ENCODE peak calls at places on chromosomes 16 and 17, in seven cellular contexts. B is adrenal gland; J is heart right ventricle; T is colonic mucosa; M is AG09319; V is CD4-positive, alpha-beta T cell; X is sigmoid colon. P is an unnamed sample.

GRCh38 chr17:76134911-76135809 is 5.9 kb downstream of the FOXJ1 start:
- DNase-seq in B (no peak), J (no peak), T (no peak), M (no peak), V (no peak), X (no peak), P (no peak)

GRCh38 chr17:13001991-13002615 is 15.7 kb downstream of the ELAC2 start:
- DNase-seq in B (no peak), J (no peak), T (no peak), M (no peak), V (no peak), X (peak), P (no peak)

GRCh38 chr16:10509534-10510025 is 70.8 kb downstream of the EMP2 start:
- DNase-seq in B (peak), J (peak), T (peak), M (peak), V (peak), X (peak), P (peak)

GRCh38 chr17:3513305-3514035 is 37.7 kb downstream of the ASPA start:
- DNase-seq in B (no peak), J (no peak), T (no peak), M (no peak), V (no peak), X (peak), P (no peak)

GRCh38 chr17:74123350-74123749 is 80.1 kb upstream of the RPL38 start:
- DNase-seq in B (no peak), J (no peak), T (no peak), M (no peak), V (no peak), X (no peak), P (peak)

GRCh38 chr16:27319257-27319965 is 5.6 kb downstream of the IL4R start:
- DNase-seq in B (peak), J (no peak), T (peak), M (no peak), V (no peak), X (peak), P (no peak)

GRCh38 chr17:4510615-4510941 is 11.9 kb downstream of the SPNS2 start:
- DNase-seq in B (no peak), J (no peak), T (no peak), M (no peak), V (no peak), X (peak), P (no peak)

GRCh38 chr16:3769013-3769412 is 51.7 kb upstream of the TRAP1 start:
- DNase-seq in B (no peak), J (no peak), T (no peak), M (no peak), V (peak), X (no peak), P (no peak)

GRCh38 chr16:3283525-3284447 is 495 bp downstream of the ZNF263 start:
- DNase-seq in B (no peak), J (no peak), T (no peak), M (no peak), V (no peak), X (peak), P (no peak)

GRCh38 chr16:15398618-15399316 is 3.2 kb downstream of the MPV17L start:
- DNase-seq in B (no peak), J (no peak), T (no peak), M (no peak), V (no peak), X (no peak), P (no peak)

GRCh38 chr17:8436169-8436932 is 667 bp downstream of the NDEL1 start:
- DNase-seq in B (peak), J (peak), T (peak), M (peak), V (peak), X (peak), P (peak)

GRCh38 chr17:78131172-78132085 is 858 bp downstream of the TMC8 start:
- DNase-seq in B (no peak), J (no peak), T (no peak), M (no peak), V (peak), X (no peak), P (no peak)

GRCh38 chr17:41537990-41538389 is 9.9 kb upstream of the KRT19 start:
- DNase-seq in B (no peak), J (no peak), T (no peak), M (no peak), V (no peak), X (no peak), P (no peak)

GRCh38 chr17:2705263-2705662 is 6.3 kb downstream of the CLUH start:
- DNase-seq in B (peak), J (no peak), T (no peak), M (no peak), V (no peak), X (peak), P (peak)

GRCh38 chr17:79513805-79514535 is 96.9 kb downstream of the RBFOX3 start:
- DNase-seq in B (no peak), J (no peak), T (no peak), M (no peak), V (no peak), X (no peak), P (no peak)

GRCh38 chr17:66714046-66715023 is 120.6 kb upstream of the CACNG5 start:
- DNase-seq in B (no peak), J (no peak), T (no peak), M (no peak), V (no peak), X (no peak), P (no peak)

GRCh38 chr17:36920032-36921000 is 17.0 kb upstream of the LHX1 start:
- DNase-seq in B (no peak), J (no peak), T (no peak), M (no peak), V (no peak), X (no peak), P (no peak)

GRCh38 chr16:68005786-68006286 is 6.6 kb upstream of the DPEP2 start:
- DNase-seq in B (no peak), J (peak), T (no peak), M (no peak), V (peak), X (no peak), P (no peak)

GRCh38 chr16:23682181-23682580 is 3.5 kb downstream of the PLK1 start:
- DNase-seq in B (no peak), J (no peak), T (no peak), M (no peak), V (no peak), X (no peak), P (no peak)

GRCh38 chr16:67862623-67863583 is 9.9 kb upstream of the EDC4 start:
- DNase-seq in B (peak), J (peak), T (no peak), M (no peak), V (no peak), X (peak), P (peak)

GRCh38 chr16:88688013-88688778 is 1.9 kb upstream of the SNAI3 start:
- DNase-seq in B (no peak), J (no peak), T (peak), M (no peak), V (no peak), X (no peak), P (no peak)

GRCh38 chr17:65553646-65554567 is 7.5 kb downstream of the AXIN2 start:
- DNase-seq in B (no peak), J (no peak), T (peak), M (no peak), V (no peak), X (no peak), P (no peak)

GRCh38 chr16:51734220-51734619 is 583.1 kb upstream of the SALL1 start:
- DNase-seq in B (no peak), J (no peak), T (no peak), M (no peak), V (no peak), X (no peak), P (no peak)

GRCh38 chr17:80227666-80228065 is 7.4 kb downstream of the SLC26A11 start:
- DNase-seq in B (peak), J (no peak), T (no peak), M (no peak), V (no peak), X (no peak), P (no peak)

GRCh38 chr17:5955764-5956163 is 114.4 kb upstream of the WSCD1 start:
- DNase-seq in B (no peak), J (no peak), T (no peak), M (no peak), V (no peak), X (no peak), P (no peak)

GRCh38 chr16:2786061-2786825 is 1.1 kb downstream of the PRSS33 start:
- DNase-seq in B (no peak), J (no peak), T (no peak), M (no peak), V (peak), X (peak), P (no peak)

GRCh38 chr16:21186326-21186691 is 25.1 kb downstream of the ZP2 start:
- DNase-seq in B (no peak), J (no peak), T (no peak), M (no peak), V (no peak), X (no peak), P (no peak)

DNA sequence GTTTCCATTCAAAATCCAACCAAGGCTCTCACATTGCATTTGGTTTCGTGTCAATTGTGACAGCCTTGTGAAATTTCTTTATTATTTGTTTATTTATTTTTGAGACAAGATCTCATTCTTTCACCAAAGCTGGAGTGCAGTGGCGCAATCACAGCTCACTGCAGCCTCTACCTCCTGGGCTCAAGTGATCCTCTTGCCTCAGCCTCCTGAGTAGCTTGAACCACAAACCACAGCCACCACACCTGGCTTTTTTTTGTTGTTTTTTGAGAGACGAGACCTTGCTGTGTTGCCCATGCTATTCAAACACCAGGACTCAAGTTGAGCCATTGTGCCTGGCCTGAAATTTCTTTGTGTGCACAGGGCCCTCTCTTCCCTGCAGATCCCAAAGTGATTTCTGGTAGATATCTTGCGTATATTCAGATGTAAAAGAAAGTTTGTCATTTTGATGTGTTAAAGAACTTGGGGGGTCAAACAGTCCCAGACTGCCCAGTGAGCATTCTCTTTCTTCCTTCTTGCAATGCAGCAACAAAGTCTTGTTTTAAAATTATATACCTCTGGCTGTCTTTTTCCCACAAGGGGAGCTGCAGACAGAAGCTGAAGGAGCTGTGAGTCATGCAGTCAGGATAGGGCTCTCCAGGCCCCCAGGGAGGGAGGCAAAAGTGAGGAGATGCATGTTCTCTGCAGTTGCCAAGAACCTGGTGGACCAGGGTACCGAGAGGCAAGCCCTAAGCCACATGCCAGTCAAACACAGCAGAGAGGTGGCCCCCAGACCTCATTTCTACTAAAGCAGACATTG is 15.5 kb upstream of the USP22 start:
- DNase-seq in B (no peak), J (no peak), T (no peak), M (no peak), V (no peak), X (no peak), P (peak)
- TF ChIP-seq CTCF in B (no peak), J (no peak), T (no peak), M (no peak), V (no peak), X (no peak), P (peak)

GRCh38 chr16:75591001-75591852 is 25.0 kb downstream of the GABARAPL2 start:
- DNase-seq in B (no peak), J (peak), T (peak), M (peak), V (no peak), X (peak), P (peak)
- TF ChIP-seq CTCF in B (no peak), J (peak), T (no peak), M (peak), V (no peak), X (no peak), P (peak)

DNA sequence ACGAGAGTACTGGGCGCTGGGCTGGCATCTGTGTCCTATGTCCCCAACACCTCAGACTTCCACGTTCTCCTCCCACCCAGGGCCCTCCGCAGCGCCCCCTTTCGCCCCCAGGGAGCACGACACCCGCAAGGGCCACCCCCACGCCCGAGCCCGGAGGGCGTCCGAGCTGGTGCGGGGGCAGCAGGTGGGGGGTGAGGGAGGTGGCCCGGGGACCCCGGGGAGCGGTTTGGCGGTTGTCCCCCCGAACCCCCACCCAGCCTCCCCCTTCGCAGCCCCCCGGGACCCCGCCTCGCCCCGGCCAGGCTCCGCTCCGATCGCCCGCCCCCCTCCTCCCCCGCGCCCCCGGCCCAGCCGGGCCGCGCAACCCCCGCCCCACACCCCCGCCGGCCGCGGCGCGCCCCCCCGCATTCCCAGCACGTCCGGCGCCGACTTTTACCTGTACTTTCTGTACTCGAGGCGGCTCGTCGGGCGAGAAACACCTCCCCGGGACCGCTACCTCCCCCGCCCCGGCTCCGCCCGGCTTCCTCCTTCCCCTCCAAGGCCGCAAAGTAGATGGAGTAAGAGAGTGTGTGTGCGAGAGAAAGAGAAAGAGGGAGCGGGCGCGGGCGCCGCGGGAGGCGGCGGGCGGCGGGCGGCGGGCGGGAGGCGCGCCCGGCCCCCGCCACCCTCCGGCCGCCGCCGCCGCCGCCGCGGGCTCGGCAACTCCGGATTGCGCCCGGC is 897 bp downstream of the CDYL2 start:
- DNase-seq in B (peak), J (no peak), T (peak), M (no peak), V (peak), X (no peak), P (no peak)
- TF ChIP-seq CTCF in B (peak), J (peak), T (peak), M (peak), V (peak), X (no peak), P (peak)

GRCh38 chr17:63024716-63025115 is 58.7 kb downstream of the TANC2 start:
- DNase-seq in B (no peak), J (no peak), T (no peak), M (no peak), V (no peak), X (no peak), P (peak)

GRCh38 chr17:63024201-63024600 is 58.2 kb downstream of the TANC2 start:
- DNase-seq in B (no peak), J (no peak), T (no peak), M (no peak), V (no peak), X (no peak), P (no peak)

GRCh38 chr17:63019138-63019873 is 53.3 kb downstream of the TANC2 start:
- DNase-seq in B (no peak), J (no peak), T (no peak), M (no peak), V (no peak), X (no peak), P (no peak)

GRCh38 chr17:63022567-63022966 is 56.5 kb downstream of the TANC2 start:
- DNase-seq in B (no peak), J (no peak), T (no peak), M (no peak), V (no peak), X (no peak), P (no peak)

DNA sequence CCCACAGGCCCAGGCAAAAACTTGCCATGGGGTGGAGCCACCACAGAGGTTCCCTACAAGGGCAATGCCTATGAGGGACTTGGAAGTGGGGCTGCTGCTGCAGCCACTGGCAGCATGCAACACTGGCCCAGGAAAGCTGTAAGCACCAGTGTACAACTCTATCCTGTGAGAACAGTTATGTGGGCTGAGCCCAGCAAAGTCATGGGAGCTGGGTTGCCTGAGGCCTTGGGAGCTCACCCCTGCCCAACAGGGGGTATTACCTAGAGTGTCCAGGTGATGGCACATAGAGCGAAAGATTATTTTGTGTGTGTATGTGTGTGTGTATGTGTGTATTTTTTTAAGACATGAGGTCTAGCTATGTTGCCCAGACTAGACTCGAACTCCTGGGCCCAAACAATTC is 57.0 kb downstream of the TANC2 start:
- DNase-seq in B (no peak), J (no peak), T (no peak), M (no peak), V (no peak), X (no peak), P (no peak)
- TF ChIP-seq CTCF in B (no peak), J (no peak), T (no peak), M (no peak), V (no peak), X (no peak), P (no peak)

GRCh38 chr16:5015351-5015750 is 18.4 kb downstream of the NAGPA start:
- DNase-seq in B (no peak), J (no peak), T (no peak), M (no peak), V (no peak), X (no peak), P (no peak)
- TF ChIP-seq CTCF in B (no peak), J (no peak), T (no peak), M (no peak), V (no peak), X (no peak), P (no peak)

DNA sequence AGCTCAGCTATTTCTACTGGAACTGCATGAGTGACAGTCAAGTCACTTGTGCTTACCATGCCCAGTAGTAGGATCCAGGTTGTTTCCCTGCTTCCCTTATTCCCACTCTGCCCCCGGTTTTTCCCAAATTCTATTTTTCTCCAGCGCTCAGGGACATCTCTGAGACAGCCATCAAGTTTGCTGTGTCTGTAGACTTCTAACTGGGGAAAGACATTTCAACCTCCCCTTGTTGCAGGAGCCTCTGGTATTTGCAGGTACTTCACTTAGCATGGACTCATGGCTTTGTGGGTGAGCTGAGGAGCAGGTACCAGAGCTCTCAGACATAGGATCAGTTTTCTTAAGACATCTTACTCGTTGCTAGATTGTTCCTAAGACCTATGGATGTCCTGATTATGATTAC is 801.6 kb upstream of the RBFOX1 start:
- DNase-seq in B (no peak), J (no peak), T (no peak), M (no peak), V (no peak), X (no peak), P (no peak)
- TF ChIP-seq CTCF in B (no peak), J (no peak), T (no peak), M (no peak), V (no peak), X (no peak), P (no peak)

GRCh38 chr16:59195242-59195641 is 461.1 kb upstream of the GOT2 start:
- DNase-seq in B (no peak), J (no peak), T (no peak), M (no peak), V (no peak), X (no peak), P (no peak)
- TF ChIP-seq CTCF in B (no peak), J (no peak), T (no peak), M (no peak), V (no peak), X (no peak), P (no peak)

DNA sequence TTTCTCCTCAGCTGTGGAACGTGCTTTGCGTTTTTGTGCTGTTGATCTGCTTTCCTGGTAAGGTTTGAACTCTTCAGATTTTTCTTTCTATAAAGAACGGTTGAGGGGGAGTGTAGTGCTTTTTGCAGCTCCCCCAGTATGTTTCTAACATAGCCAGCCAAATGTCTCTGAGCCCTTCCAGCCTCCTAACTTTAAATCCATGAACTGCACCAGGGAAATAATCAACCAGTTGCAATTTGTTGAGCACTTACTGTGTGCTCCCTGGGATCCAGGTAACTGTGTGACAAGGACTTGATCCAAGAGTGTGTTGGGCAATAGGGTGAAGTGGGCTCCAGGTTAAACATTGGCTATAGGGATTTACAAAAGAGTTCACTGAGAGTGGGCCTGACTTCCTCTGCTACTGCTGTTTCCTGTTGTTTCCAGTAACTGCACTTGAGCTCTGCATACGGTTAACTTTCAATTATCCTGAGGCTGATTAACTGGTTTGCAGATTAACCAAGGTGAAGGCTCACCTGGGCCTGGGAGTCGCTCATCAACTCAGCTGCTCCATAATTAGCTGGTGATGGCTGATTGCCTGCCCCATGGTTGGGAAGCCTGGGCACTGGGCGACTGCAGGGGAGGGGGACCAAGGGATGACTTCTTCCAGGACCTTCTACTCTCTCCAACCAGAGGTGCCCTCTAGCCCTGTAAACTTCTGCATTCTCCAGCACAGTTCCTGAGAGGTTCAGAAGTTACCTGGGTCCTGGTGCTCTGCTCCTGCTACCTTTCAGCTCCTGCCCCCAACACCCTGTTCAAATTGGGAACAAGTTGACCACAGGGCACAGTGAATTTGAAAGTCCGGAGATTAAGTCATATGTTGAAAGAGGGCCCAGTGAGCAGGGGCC is 19.5 kb downstream of the HLF start:
- DNase-seq in B (no peak), J (no peak), T (no peak), M (no peak), V (no peak), X (no peak), P (no peak)
- TF ChIP-seq CTCF in B (no peak), J (no peak), T (no peak), M (no peak), V (no peak), X (no peak), P (no peak)